ENCODE peak calls at places on chromosomes 4 and X, in seven cellular contexts. Z, W, O, B, S, I and U are unnamed samples. For H3K4me1, the result is how much of the 10 kb centered on the place peaks cover.

GRCh38 chr4:151325320-151326246 is at the start of gene SH3D19:
- DNase-seq in B (peak), Z (peak), O (peak), I (peak), W (peak), S (peak), U (peak)

GRCh38 chr4:3045500-3045850 is 28.9 kb downstream of the HTT-AS start:
- DNase-seq in B (no peak), I (no peak), S (no peak), Z (no peak), O (no peak), W (peak), U (no peak)

GRCh38 chrX:2921193-2921592 is 7.9 kb downstream of the ARSD start:
- DNase-seq in Z (no peak), S (no peak), I (no peak), B (no peak), O (no peak), W (no peak), U (no peak)

GRCh38 chr4:76562851-76563803 is 128.1 kb downstream of the SHROOM3 start:
- DNase-seq in I (no peak), S (no peak), W (no peak), Z (no peak), O (no peak), B (no peak), U (no peak)

GRCh38 chr4:135368826-135369225 is 1167.2 kb upstream of the PABPC4L start:
- DNase-seq in W (no peak), B (no peak), Z (no peak), S (no peak), I (no peak), O (no peak), U (no peak)

GRCh38 chrX:109261279-109261678 is 220.6 kb downstream of the GUCY2F start:
- DNase-seq in S (no peak), W (no peak), O (no peak), Z (no peak), B (no peak), I (no peak), U (no peak)

GRCh38 chr4:8779371-8779988 is 92.2 kb downstream of the HMX1 start:
- DNase-seq in Z (no peak), I (no peak), B (no peak), S (no peak), O (no peak), W (no peak), U (no peak)

GRCh38 chr4:164802301-164802700 is 48.4 kb downstream of the SMIM31 start:
- DNase-seq in W (no peak), S (no peak), O (no peak), I (no peak), B (no peak), Z (no peak), U (no peak)

GRCh38 chr4:10104991-10105276 is 11.7 kb downstream of the WDR1 start:
- DNase-seq in O (no peak), S (no peak), I (no peak), W (no peak), B (no peak), Z (no peak), U (no peak)
- H3K4me1 ChIP-seq in O (under half), S (under half), I (half or more), W (half or more), B (half or more), Z (under half), U (half or more)

GRCh38 chr4:40292313-40292759 is 42.8 kb upstream of the CHRNA9 start:
- DNase-seq in O (no peak), S (peak), B (peak), W (no peak), Z (no peak), I (no peak), U (no peak)
- H3K27ac ChIP-seq in O (no peak), S (no peak), B (no peak), W (no peak), Z (no peak), I (no peak), U (no peak)

GRCh38 chr4:184324939-184325477 is 107.3 kb upstream of the ENPP6 start:
- DNase-seq in O (peak), B (no peak), Z (no peak), S (no peak), I (no peak), W (no peak), U (no peak)

GRCh38 chr4:184329235-184330007 is 111.7 kb upstream of the ENPP6 start:
- DNase-seq in W (peak), Z (no peak), I (no peak), S (peak), O (peak), B (no peak), U (peak)

GRCh38 chr4:184331155-184331995 is 113.7 kb upstream of the ENPP6 start:
- DNase-seq in Z (no peak), S (peak), B (no peak), I (no peak), W (peak), O (peak), U (peak)

GRCh38 chr4:184330008-184330400 is 112.3 kb upstream of the ENPP6 start:
- DNase-seq in Z (no peak), B (no peak), S (peak), I (no peak), W (no peak), O (peak), U (peak)

DNA sequence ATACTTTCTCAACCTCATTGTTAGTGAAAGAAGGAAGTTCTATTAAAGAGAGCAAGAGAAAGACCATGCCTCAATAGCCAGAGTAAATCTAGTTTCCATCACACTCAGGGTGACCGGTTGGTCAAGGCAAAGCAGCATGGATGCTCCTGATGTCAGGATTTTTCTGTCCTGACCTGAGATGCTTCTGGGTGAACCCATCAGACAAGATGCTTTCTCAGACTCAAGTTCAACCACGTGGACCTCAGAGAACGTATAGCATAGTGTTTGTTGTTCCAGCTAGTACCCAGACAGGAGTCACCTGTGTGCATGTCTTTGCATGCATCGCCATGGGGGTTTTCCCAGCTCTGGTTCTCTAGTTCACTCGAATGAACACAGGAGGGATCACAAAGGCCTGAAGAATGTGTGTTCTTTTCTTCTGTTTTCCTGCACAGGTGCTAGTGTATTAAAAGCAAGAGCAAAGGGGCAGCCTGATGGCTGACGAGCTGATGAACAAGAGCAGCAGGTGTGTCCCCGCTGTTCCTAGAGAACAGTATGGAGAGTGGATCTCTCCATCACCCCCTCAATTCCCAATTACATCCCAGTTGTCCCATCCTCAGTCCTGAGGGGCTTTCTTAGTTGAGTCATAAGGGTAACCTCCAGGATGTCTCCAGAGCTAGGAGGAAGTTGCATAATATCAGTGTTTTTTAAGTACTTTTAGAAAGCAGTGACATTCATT is 110.5 kb upstream of the ENPP6 start:
- DNase-seq in S (no peak), B (no peak), Z (no peak), O (peak), I (no peak), W (no peak), U (peak)
- TF ChIP-seq POLR2A in S (no peak), B (no peak), Z (no peak), O (no peak), I (no peak), W (no peak), U (no peak)

DNA sequence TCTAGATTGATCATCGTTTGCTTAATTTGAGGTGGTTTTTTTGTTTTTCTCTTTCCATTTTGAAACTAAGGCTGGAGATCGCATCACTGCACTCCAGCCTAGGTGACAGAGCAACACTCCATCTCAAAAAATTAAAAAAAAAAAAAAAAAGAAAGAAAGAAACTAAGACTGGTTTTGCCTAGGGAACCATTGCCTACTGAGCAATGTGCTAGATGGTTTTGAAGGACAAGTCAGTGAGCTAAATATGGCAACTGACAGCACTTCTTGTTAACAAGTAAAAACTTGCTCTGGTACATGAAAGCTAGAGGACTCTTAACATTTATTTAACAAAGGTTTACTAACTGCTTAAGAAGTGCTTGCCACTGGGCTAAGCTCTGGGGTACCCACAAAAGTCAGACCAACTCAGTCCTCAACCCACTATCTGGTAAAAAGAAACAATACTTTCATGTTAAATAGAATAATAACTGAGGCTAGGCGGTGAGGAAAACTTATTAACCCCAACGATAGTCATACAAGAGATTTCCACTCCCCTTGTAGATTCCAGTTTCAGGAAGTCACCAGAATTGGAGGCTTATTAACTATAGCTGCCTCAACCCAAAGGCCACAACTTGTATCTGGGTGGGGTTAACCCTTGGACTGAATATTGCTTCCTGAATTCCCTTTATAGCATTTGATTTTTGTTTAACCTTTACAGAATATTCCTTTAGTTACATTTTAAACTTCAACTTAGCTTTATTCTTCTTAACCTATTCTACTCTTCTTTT is 111.6 kb downstream of the FRYL start:
- DNase-seq in S (no peak), B (no peak), W (no peak), O (no peak), Z (no peak), I (no peak), U (no peak)
- H3K4me1 ChIP-seq in S (under half), B (under half), W (under half), O (under half), Z (under half), I (under half), U (under half)

DNA sequence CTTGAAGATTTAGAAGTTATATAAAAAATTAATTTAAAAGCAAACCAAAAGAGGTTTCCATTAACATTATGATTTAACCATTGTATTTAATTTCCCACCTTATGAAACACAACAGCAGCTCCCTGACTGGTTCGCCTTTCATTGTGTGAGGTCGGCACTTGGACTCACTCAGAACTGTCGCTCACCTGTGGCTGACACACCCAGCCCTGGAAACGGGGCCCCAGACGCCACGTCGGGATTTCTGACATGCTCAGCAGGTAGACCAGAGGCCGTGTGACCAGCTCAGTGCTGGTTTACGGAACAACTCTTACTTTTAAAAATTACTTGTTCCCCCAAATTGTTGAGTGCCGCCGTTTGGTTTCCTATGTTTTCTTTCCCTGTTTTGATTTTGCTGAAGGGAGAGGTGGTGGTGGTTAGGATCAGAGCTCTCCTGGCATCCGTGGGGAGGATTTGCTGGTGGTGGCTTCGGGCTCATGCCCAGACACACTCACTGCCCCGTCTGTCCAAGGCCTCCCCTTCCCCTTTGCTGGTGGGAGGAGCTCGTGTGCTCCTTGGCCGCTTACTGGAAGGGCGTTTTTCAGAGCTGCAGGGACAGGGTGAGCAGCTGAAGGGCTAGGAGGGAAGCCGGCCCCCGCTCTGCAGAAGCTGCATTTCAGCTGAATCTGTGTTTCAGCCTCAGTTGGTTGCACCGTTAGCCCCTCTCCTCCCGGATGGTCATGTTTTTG is 59.2 kb downstream of the CPLX1 start:
- DNase-seq in O (no peak), B (no peak), Z (no peak), S (no peak), W (no peak), I (no peak), U (no peak)
- H3K27ac ChIP-seq in O (no peak), B (no peak), Z (no peak), S (no peak), W (no peak), I (no peak), U (no peak)

GRCh38 chrX:54530358-54530900 is 410 bp downstream of the GNL3L start:
- DNase-seq in B (no peak), Z (no peak), W (no peak), O (no peak), I (no peak), S (no peak), U (peak)
- TF ChIP-seq POLR2A in B (no peak), Z (no peak), W (no peak), O (no peak), I (no peak), S (no peak), U (no peak)